ENCODE peak calls at places on chromosome 10, in five cellular contexts. One of them, this sample, is unnamed.

GRCh38 chr10:43623351-43623750 is 17.1 kb downstream of the ZNF485 start:
- DNase-seq in RPMI8226: peak; percentile 23
- DNase-seq in mesenteric fat pad: no peak
- DNase-seq in activated T-cell treated with anti-CD3 and anti-CD28 coated beads, Interleukin-2, amount 50 U/mL, for 48 hours: no peak
- DNase-seq in hypothalamus: no peak
- DNase-seq in this sample: no peak

GRCh38 chr10:78177013-78177370 is 143.3 kb downstream of the RPS24 start:
- DNase-seq in RPMI8226: no peak
- DNase-seq in mesenteric fat pad: no peak
- DNase-seq in activated T-cell treated with anti-CD3 and anti-CD28 coated beads, Interleukin-2, amount 50 U/mL, for 48 hours: no peak
- DNase-seq in hypothalamus: peak; percentile 60
- DNase-seq in this sample: no peak

GRCh38 chr10:131166486-131166885 is 145.0 kb downstream of the TCERG1L start:
- DNase-seq in RPMI8226: no peak
- DNase-seq in mesenteric fat pad: peak; percentile 71
- DNase-seq in activated T-cell treated with anti-CD3 and anti-CD28 coated beads, Interleukin-2, amount 50 U/mL, for 48 hours: no peak
- DNase-seq in hypothalamus: no peak
- DNase-seq in this sample: peak; percentile 49

GRCh38 chr10:64594072-64594471 is 1072.9 kb downstream of the REEP3 start:
- DNase-seq in RPMI8226: no peak
- DNase-seq in mesenteric fat pad: no peak
- DNase-seq in activated T-cell treated with anti-CD3 and anti-CD28 coated beads, Interleukin-2, amount 50 U/mL, for 48 hours: no peak
- DNase-seq in hypothalamus: no peak
- DNase-seq in this sample: no peak

GRCh38 chr10:54594289-54594688 is 206.7 kb downstream of the PCDH15 start:
- DNase-seq in RPMI8226: no peak
- DNase-seq in mesenteric fat pad: no peak
- DNase-seq in activated T-cell treated with anti-CD3 and anti-CD28 coated beads, Interleukin-2, amount 50 U/mL, for 48 hours: no peak
- DNase-seq in hypothalamus: no peak
- DNase-seq in this sample: no peak

GRCh38 chr10:94213980-94214379 is 148.8 kb downstream of the NOC3L start:
- DNase-seq in RPMI8226: no peak
- DNase-seq in mesenteric fat pad: no peak
- DNase-seq in activated T-cell treated with anti-CD3 and anti-CD28 coated beads, Interleukin-2, amount 50 U/mL, for 48 hours: no peak
- DNase-seq in hypothalamus: no peak
- DNase-seq in this sample: no peak

GRCh38 chr10:57799625-57800024 is 468.1 kb downstream of the IPMK start:
- DNase-seq in RPMI8226: no peak
- DNase-seq in mesenteric fat pad: no peak
- DNase-seq in activated T-cell treated with anti-CD3 and anti-CD28 coated beads, Interleukin-2, amount 50 U/mL, for 48 hours: no peak
- DNase-seq in hypothalamus: no peak
- DNase-seq in this sample: no peak

GRCh38 chr10:107091126-107091525 is 73.4 kb downstream of the SORCS1 start:
- DNase-seq in RPMI8226: no peak
- DNase-seq in mesenteric fat pad: no peak
- DNase-seq in activated T-cell treated with anti-CD3 and anti-CD28 coated beads, Interleukin-2, amount 50 U/mL, for 48 hours: no peak
- DNase-seq in hypothalamus: no peak
- DNase-seq in this sample: no peak

GRCh38 chr10:32332299-32332750 is 14.6 kb downstream of the EPC1 start:
- DNase-seq in RPMI8226: no peak
- DNase-seq in mesenteric fat pad: no peak
- DNase-seq in activated T-cell treated with anti-CD3 and anti-CD28 coated beads, Interleukin-2, amount 50 U/mL, for 48 hours: peak; percentile 77
- DNase-seq in hypothalamus: no peak
- DNase-seq in this sample: no peak

GRCh38 chr10:32893431-32893830 is 64.6 kb downstream of the ITGB1 start:
- DNase-seq in RPMI8226: no peak
- DNase-seq in mesenteric fat pad: no peak
- DNase-seq in activated T-cell treated with anti-CD3 and anti-CD28 coated beads, Interleukin-2, amount 50 U/mL, for 48 hours: no peak
- DNase-seq in hypothalamus: no peak
- DNase-seq in this sample: no peak

GRCh38 chr10:112000466-112000865 is 183.1 kb downstream of the GPAM start:
- DNase-seq in RPMI8226: no peak
- DNase-seq in mesenteric fat pad: no peak
- DNase-seq in activated T-cell treated with anti-CD3 and anti-CD28 coated beads, Interleukin-2, amount 50 U/mL, for 48 hours: no peak
- DNase-seq in hypothalamus: no peak
- DNase-seq in this sample: no peak

GRCh38 chr10:91381562-91381923 is 28.6 kb upstream of the HECTD2 start:
- DNase-seq in RPMI8226: no peak
- DNase-seq in mesenteric fat pad: no peak
- DNase-seq in activated T-cell treated with anti-CD3 and anti-CD28 coated beads, Interleukin-2, amount 50 U/mL, for 48 hours: no peak
- DNase-seq in hypothalamus: no peak
- DNase-seq in this sample: no peak

GRCh38 chr10:114261116-114261515 is 22.1 kb downstream of the VWA2 start:
- DNase-seq in RPMI8226: no peak
- DNase-seq in mesenteric fat pad: no peak
- DNase-seq in activated T-cell treated with anti-CD3 and anti-CD28 coated beads, Interleukin-2, amount 50 U/mL, for 48 hours: no peak
- DNase-seq in hypothalamus: no peak
- DNase-seq in this sample: no peak

GRCh38 chr10:35916791-35917190 is 274.7 kb upstream of the FZD8 start:
- DNase-seq in RPMI8226: no peak
- DNase-seq in mesenteric fat pad: no peak
- DNase-seq in activated T-cell treated with anti-CD3 and anti-CD28 coated beads, Interleukin-2, amount 50 U/mL, for 48 hours: no peak
- DNase-seq in hypothalamus: no peak
- DNase-seq in this sample: no peak

GRCh38 chr10:131897297-131897899 is 3.4 kb upstream of the PPP2R2D start:
- DNase-seq in RPMI8226: no peak
- DNase-seq in mesenteric fat pad: no peak
- DNase-seq in activated T-cell treated with anti-CD3 and anti-CD28 coated beads, Interleukin-2, amount 50 U/mL, for 48 hours: no peak
- DNase-seq in hypothalamus: no peak
- DNase-seq in this sample: no peak